ENCODE peak calls at places on chromosomes 16 and 17, in five cellular contexts. U is left ventricle myocardium inferior, Y is lower lobe of right lung, W is stomach, K is psoas muscle. A is an unnamed sample.

GRCh38 chr16:24853830-24854229 is 8.1 kb downstream of the SLC5A11 start:
- DNase-seq in U (peak), W (no peak), K (no peak), Y (no peak), A (peak)

GRCh38 chr16:4110065-4110464 is 6.2 kb downstream of the ADCY9 start:
- DNase-seq in U (no peak), Y (peak), K (no peak), W (no peak), A (no peak)

GRCh38 chr17:72985882-72986720 is 106.4 kb downstream of the SLC39A11 start:
- DNase-seq in W (peak), Y (peak), K (peak), U (peak), A (peak)

GRCh38 chr16:21001262-21001661 is 100.7 kb downstream of the LYRM1 start:
- DNase-seq in Y (no peak), U (no peak), K (no peak), W (no peak), A (peak)

GRCh38 chr16:64238576-64238975 is 883.3 kb downstream of the CDH11 start:
- DNase-seq in Y (no peak), K (no peak), U (no peak), W (no peak), A (no peak)

GRCh38 chr16:26981266-26981938 is 85.3 kb upstream of the C16orf82 start:
- DNase-seq in Y (no peak), W (no peak), K (no peak), U (no peak), A (peak)

GRCh38 chr17:31778538-31778937 is 80.5 kb downstream of the COPRS start:
- DNase-seq in U (no peak), W (no peak), Y (no peak), K (no peak), A (no peak)

GRCh38 chr17:7929158-7930029 is at the start of gene KCNAB3:
- DNase-seq in K (no peak), W (no peak), Y (no peak), U (peak), A (peak)

GRCh38 chr16:78072275-78072674 is 27.2 kb upstream of the WWOX start:
- DNase-seq in Y (no peak), K (no peak), W (no peak), U (no peak), A (no peak)

GRCh38 chr17:30477758-30478115 is 529 bp downstream of the GOSR1 start:
- DNase-seq in U (no peak), Y (no peak), K (no peak), W (no peak), A (peak)

GRCh38 chr16:77540656-77541055 is 105.8 kb upstream of the ADAMTS18 start:
- DNase-seq in K (no peak), U (no peak), W (no peak), Y (no peak), A (peak)

GRCh38 chr16:23924138-23924537 is 88.4 kb downstream of the PRKCB start:
- DNase-seq in K (no peak), U (no peak), W (no peak), Y (no peak), A (no peak)

GRCh38 chr16:88298166-88298881 is 84.4 kb upstream of the ZNF469 start:
- DNase-seq in K (peak), W (no peak), Y (peak), U (peak), A (peak)

GRCh38 chr16:57061084-57061905 is 31.1 kb upstream of the CPNE2 start:
- DNase-seq in U (peak), W (peak), K (peak), Y (peak), A (no peak)

GRCh38 chr17:76569607-76570279 is 15.9 kb downstream of the ST6GALNAC2 start:
- DNase-seq in Y (no peak), U (peak), W (peak), K (peak), A (no peak)

GRCh38 chr16:88482630-88483391 is 29.7 kb downstream of the ZFPM1 start:
- DNase-seq in W (peak), U (no peak), Y (no peak), K (no peak), A (no peak)

GRCh38 chr17:279356-279755 is 73.3 kb downstream of the RPH3AL start:
- DNase-seq in W (no peak), U (no peak), K (no peak), Y (no peak), A (no peak)

GRCh38 chr16:17260271-17260849 is 210.4 kb downstream of the XYLT1 start:
- DNase-seq in U (no peak), Y (no peak), K (no peak), W (no peak), A (no peak)

GRCh38 chr16:17261197-17261858 is 209.4 kb downstream of the XYLT1 start:
- DNase-seq in U (no peak), W (no peak), K (no peak), Y (no peak), A (no peak)

GRCh38 chr16:17258848-17259713 is 211.7 kb downstream of the XYLT1 start:
- DNase-seq in W (no peak), K (no peak), Y (no peak), U (no peak), A (no peak)

GRCh38 chr16:17258077-17258599 is 212.6 kb downstream of the XYLT1 start:
- DNase-seq in K (no peak), Y (no peak), W (no peak), U (no peak), A (no peak)

DNA sequence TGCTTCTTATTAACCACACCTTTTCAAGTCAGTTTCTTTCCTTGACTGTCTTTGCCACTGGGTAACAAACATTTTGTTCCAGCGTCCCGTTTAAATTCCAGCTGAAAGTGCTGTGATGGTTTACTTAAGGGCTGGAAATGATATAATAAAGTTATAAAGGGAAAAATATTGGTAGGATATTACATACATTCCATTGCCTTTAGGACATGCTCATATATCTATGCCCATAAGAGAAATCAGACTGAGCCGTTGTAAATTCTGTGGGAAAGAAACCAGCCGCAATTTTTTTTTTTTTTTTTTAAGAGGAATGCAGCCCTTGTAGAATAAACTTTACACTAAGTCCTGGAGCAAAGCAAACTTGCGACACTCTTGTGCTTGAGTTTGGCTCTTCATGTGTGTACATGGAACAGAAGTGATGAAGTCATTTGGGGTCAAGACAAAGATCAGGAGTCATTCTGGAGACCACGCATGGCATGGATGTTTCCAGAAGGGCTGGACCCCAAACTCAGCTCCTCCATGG is 210.9 kb downstream of the XYLT1 start:
- DNase-seq in K (no peak), Y (no peak), U (no peak), W (no peak), A (no peak)
- H3K27ac ChIP-seq in K (no peak), Y (no peak), U (no peak), W (peak), A (no peak)

DNA sequence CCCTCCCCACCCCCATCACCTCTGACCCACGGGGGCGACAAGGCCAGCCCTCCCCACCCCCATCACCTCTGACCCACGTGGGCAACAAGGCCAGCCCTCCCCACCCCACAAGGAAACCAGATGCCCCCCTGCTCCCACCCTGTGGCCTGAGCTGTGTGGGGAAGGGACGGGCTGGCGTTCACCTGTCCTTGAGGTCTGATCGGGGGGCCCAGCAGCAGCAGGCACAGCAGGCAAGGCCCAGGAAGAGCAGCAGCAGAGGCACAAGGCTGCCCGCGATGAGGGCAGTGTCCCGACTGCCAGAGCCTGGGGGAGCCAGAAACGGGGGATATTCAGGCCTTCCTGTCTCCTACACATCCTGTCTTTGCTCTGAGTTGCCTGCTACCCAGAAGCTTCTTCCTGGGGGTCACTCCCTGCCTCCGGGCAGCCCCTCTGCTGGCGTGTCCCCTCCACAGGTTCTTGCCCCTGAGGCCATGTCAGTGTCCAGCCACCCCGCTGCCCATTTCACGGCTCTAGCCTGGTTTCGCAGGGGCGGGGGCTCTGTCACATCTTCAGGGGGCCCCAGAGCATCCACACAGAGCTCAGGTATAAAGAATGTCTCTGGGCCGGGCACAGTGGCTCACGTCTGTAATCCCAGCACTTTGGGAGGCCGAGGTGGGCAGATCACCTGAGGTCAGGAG is 6.8 kb downstream of the SCARF1 start:
- DNase-seq in U (no peak), Y (no peak), W (no peak), K (no peak), A (no peak)
- H3K4me3 ChIP-seq in U (no peak), Y (no peak), W (no peak), K (no peak), A (no peak)

DNA sequence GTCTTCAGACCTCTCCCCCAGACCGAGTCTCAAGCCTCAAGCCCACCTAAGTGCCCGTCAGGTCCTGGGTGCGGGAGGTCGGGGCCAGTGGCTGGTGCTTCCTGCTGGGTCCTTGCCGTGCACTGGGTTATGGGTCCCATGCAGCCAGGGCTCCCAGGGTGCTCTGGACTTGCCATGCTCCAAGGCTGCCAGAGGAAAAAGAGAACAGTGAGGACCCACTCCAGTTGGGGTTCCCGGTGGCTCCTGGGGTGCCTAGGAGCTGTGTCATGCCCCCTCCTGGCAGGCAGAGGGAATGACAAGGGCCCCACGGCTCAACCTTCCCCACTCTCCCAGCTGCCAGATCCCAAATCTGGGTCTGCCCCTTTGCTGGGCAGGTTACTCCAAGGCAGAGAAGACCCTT is 3.8 kb downstream of the SNX20 start:
- DNase-seq in Y (peak), U (no peak), K (no peak), W (no peak), A (no peak)
- H3K27ac ChIP-seq in Y (no peak), U (no peak), K (no peak), W (no peak), A (no peak)

DNA sequence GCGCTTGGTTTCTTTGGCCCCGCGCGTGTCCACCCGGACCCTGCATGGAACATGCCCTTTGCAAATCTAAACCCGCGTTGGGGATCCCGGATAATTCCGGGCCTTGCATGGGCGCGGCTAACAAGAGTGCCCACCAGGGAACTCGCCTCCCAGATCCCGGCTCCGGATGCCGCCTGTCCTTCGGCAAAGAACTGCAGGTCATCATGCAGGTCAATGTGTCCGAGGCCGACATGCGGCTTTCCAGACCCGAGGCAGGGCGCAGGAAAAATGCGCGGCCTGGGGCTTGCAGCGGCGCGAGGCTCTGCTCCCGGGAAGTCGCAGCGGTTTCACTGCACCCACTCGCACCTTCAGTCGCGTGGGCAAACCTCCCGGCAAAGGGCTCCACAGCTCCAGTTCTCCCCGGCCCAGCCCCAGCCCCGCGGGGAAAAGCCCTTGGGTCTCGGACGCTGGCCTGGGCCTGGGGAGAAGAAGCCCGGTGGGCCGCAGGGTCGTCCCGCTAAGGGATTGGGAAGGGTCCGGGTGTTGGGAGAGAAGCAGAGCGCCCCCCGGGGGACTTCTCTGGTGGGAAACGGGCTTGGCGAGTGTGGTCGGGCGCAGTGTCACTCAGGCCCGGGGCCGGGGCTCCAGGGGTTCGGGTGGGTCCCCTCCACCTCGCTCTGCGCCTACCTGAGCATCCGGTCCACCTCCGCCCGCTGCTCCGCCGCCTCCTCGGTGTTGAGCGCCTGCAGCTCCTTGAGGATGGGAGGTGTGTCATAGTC is 805 bp downstream of the HNF1B start:
- DNase-seq in K (no peak), W (peak), Y (peak), U (no peak), A (no peak)
- H3K4me3 ChIP-seq in K (peak), W (peak), Y (peak), U (peak), A (no peak)

DNA sequence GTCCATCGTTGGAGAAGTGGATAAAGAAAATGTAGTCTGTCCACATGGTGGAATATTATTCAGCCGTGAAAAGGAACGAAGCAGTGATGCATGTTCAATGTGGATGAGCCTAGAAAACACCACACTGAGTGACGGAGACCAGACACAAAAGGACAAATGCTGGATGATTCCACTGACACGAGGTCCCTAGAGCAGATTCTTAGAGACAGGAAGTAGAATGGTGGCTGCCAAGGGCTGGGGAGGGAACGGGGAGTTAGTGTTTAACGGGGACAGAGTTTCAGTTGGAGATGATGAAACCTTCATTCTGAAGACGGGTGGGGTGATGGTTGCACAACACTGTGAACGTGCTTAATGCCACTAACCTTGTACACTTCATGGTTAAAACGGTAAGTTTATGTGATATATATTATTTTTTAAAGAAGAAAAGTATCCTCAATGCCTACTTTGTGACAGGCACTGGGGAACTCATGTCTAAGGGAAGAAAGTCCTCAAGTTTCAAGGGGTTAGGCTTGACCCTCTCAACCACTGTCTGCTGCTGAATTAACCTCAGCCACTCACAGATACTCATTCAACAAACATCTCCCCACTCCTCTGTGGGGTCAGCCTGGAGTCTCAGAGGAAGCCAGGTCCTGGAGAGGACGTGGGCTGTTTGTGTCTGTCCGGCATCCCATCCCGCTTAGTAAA is 17.6 kb downstream of the C16orf74 start:
- DNase-seq in K (no peak), W (no peak), Y (no peak), U (no peak), A (no peak)
- H3K27ac ChIP-seq in K (no peak), W (no peak), Y (no peak), U (no peak), A (no peak)

DNA sequence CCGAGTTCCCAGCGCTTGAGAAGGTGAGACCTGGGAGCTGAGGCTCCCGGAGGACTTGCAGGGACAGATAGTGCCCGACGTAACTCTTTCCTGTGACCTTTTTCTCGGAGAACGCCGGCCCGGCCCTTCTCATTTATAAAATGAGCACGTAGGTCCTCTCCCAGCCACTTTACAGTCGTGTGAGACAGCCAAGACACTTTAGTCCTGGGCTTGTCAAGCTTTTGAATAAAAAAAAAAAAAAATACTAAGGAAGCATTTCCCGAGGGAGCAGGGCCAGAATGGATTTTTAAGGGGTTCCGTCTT is 241 bp downstream of the DRC3 start:
- DNase-seq in U (no peak), Y (no peak), W (no peak), K (no peak), A (no peak)
- H3K4me3 ChIP-seq in U (peak), Y (peak), W (peak), K (peak), A (peak)

DNA sequence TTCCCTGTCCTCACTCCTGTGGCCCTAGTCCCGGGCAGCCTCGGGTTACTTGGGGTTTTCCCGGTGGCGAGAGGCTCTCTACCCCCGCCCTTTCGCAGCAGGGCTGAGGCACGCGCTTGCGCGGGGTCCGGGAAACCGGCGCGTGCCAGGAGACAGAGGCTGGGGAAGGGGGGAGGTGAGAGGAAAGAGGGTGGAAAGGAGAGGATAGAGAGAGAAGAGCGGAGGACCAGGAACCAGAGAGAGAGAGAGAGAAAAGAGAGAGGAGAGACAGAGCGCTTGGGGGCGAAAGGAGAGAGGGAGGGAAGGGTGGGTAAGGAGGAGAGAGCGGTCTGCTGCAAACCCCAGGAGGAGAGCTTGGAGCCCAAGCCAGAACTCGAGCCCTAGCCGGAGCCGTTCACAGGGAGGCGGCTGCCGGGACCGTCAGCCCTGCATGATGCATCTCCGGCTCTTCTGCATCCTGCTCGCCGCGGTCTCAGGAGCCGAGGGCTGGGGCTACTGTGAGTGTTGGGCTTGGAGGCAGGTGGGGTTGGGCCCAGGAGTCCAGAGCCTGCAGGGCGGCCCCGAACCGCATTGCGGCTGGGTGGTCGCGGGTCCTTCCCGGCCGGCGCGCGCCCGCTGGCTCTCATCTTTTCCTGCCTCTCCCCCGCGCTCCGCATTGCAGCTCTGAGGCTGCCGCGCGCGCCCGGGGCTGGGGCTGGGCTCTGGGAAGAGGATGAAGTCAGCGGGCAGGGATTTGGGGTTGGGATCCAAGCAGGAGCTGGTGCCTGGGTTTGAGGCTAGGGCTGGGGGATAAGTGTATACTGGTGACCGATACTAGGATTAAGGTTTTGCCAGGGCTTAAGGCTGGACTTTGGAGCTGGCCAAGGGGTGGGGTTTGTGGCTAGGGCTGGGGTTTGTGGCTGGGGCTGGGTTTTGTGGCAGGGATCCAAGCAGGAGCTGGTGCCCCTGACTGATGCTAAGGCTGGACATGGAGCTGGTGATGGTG is at the start of gene CNTNAP1:
- DNase-seq in U (peak), K (peak), Y (no peak), W (peak), A (peak)
- H3K27ac ChIP-seq in U (peak), K (peak), Y (peak), W (peak), A (no peak)

DNA sequence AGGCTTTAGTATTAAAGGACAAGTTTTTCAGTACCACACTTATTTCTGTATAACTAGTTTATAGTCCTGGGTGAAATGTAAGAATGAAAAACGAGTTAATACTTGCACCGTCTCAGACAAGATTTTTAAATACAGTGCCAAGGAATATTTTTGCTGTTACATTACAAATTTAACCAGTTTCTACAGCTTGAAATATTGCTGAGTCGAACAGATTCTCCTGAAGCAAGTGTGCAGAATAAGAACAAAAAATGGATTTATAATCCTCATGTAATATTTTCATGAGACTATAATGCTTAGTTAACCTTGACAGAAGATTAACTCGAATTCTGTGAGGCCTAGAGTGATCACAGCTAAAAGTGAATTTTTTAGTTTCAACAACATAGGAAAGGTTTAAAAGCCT is 3.1 kb downstream of the NETO2 start:
- DNase-seq in Y (no peak), W (no peak), U (no peak), K (no peak), A (no peak)
- H3K4me3 ChIP-seq in Y (no peak), W (no peak), U (no peak), K (no peak), A (no peak)

GRCh38 chr16:67677712-67678111 is 11.1 kb downstream of the C16orf86 start:
- DNase-seq in W (no peak), K (no peak), Y (no peak), U (no peak), A (no peak)
- H3K27ac ChIP-seq in W (no peak), K (no peak), Y (no peak), U (no peak), A (no peak)

GRCh38 chr16:67245189-67245585 is 2.1 kb downstream of the FHOD1 start:
- DNase-seq in Y (peak), W (no peak), K (peak), U (no peak), A (no peak)
- H3K4me3 ChIP-seq in Y (peak), W (peak), K (peak), U (peak), A (peak)